ENCODE peak calls at places on chromosome 22, in six cellular contexts. P, X, E, Y, M and C are unnamed samples.

GRCh38 chr22:27386186-27386585 is 415.4 kb downstream of the MN1 start:
- DNase-seq in P (peak), X (no peak), E (peak), Y (no peak), M (no peak), C (peak)

GRCh38 chr22:41951898-41952474 is at the start of gene SMIM45:
- DNase-seq in P (no peak), X (no peak), E (no peak), Y (no peak), M (no peak), C (no peak)

GRCh38 chr22:48630848-48631247 is 1196.8 kb downstream of the BRD1 start:
- DNase-seq in P (no peak), X (no peak), E (no peak), Y (no peak), M (no peak), C (no peak)

GRCh38 chr22:47651216-47651987 is 889.0 kb downstream of the TBC1D22A start:
- DNase-seq in P (no peak), X (no peak), E (no peak), Y (no peak), M (no peak), C (no peak)

GRCh38 chr22:48968201-48968959 is 859.3 kb downstream of the BRD1 start:
- DNase-seq in P (no peak), X (peak), E (no peak), Y (no peak), M (peak), C (no peak)

GRCh38 chr22:27107824-27108223 is 450.4 kb downstream of the MIAT start:
- DNase-seq in P (peak), X (no peak), E (peak), Y (no peak), M (peak), C (peak)

GRCh38 chr22:43346521-43346929 is 3.4 kb upstream of the SCUBE1 start:
- DNase-seq in P (no peak), X (peak), E (peak), Y (peak), M (peak), C (no peak)

GRCh38 chr22:27952091-27952490 is 33.0 kb upstream of the PITPNB start:
- DNase-seq in P (no peak), X (no peak), E (peak), Y (no peak), M (no peak), C (no peak)

GRCh38 chr22:42316988-42317387 is 46.5 kb upstream of the TCF20 start:
- DNase-seq in P (no peak), X (peak), E (peak), Y (no peak), M (peak), C (peak)

GRCh38 chr22:26903030-26903856 is 245.9 kb downstream of the MIAT start:
- DNase-seq in P (no peak), X (no peak), E (no peak), Y (no peak), M (peak), C (no peak)

GRCh38 chr22:48785792-48786678 is 1041.6 kb downstream of the BRD1 start:
- DNase-seq in P (no peak), X (peak), E (no peak), Y (no peak), M (no peak), C (no peak)

GRCh38 chr22:47126344-47126811 is 363.9 kb downstream of the TBC1D22A start:
- DNase-seq in P (no peak), X (no peak), E (no peak), Y (no peak), M (no peak), C (no peak)

GRCh38 chr22:22857607-22858558 is 29.7 kb upstream of the IGLL5 start:
- DNase-seq in P (no peak), X (no peak), E (no peak), Y (no peak), M (no peak), C (no peak)

GRCh38 chr22:21873619-21874018 is 6.2 kb upstream of the MAPK1 start:
- DNase-seq in P (no peak), X (no peak), E (no peak), Y (no peak), M (no peak), C (no peak)

GRCh38 chr22:26751217-26751616 is 93.8 kb downstream of the MIAT start:
- DNase-seq in P (no peak), X (no peak), E (peak), Y (no peak), M (no peak), C (no peak)

GRCh38 chr22:33984741-33985287 is 64.5 kb upstream of the LARGE1 start:
- DNase-seq in P (no peak), X (no peak), E (no peak), Y (no peak), M (no peak), C (no peak)

GRCh38 chr22:33274941-33275443 is 216.8 kb upstream of the SYN3 start:
- DNase-seq in P (no peak), X (no peak), E (no peak), Y (no peak), M (no peak), C (no peak)

GRCh38 chr22:49972163-49973017 is 11.8 kb downstream of the PIM3 start:
- DNase-seq in P (no peak), X (no peak), E (no peak), Y (peak), M (no peak), C (no peak)

GRCh38 chr22:38291201-38291777 is 18.5 kb upstream of the TMEM184B start:
- DNase-seq in P (no peak), X (no peak), E (no peak), Y (no peak), M (peak), C (no peak)

GRCh38 chr22:47835726-47836125 is 1073.3 kb downstream of the TBC1D22A start:
- DNase-seq in P (peak), X (no peak), E (peak), Y (no peak), M (no peak), C (peak)

GRCh38 chr22:49935561-49935960 is 17.1 kb downstream of the CRELD2 start:
- DNase-seq in P (no peak), X (no peak), E (no peak), Y (no peak), M (no peak), C (no peak)

GRCh38 chr22:47443836-47444745 is 681.6 kb downstream of the TBC1D22A start:
- DNase-seq in P (no peak), X (no peak), E (no peak), Y (no peak), M (no peak), C (no peak)

GRCh38 chr22:22803285-22803853 is 84.2 kb upstream of the IGLL5 start:
- DNase-seq in P (no peak), X (no peak), E (no peak), Y (no peak), M (no peak), C (no peak)

GRCh38 chr22:20996598-20997535 is 5.1 kb downstream of the THAP7 start:
- DNase-seq in P (no peak), X (no peak), E (no peak), Y (no peak), M (no peak), C (no peak)

GRCh38 chr22:42721045-42721434 is 370 bp upstream of the A4GALT start:
- DNase-seq in P (no peak), X (no peak), E (no peak), Y (no peak), M (no peak), C (no peak)

GRCh38 chr22:42461511-42461910 is 29.3 kb upstream of the NFAM1 start:
- DNase-seq in P (no peak), X (no peak), E (no peak), Y (no peak), M (no peak), C (no peak)

GRCh38 chr22:50626856-50627451 is 998 bp downstream of the ARSA start:
- DNase-seq in P (no peak), X (no peak), E (no peak), Y (no peak), M (no peak), C (no peak)

GRCh38 chr22:20810645-20811044 is 36.7 kb downstream of the SERPIND1 start:
- DNase-seq in P (no peak), X (no peak), E (no peak), Y (peak), M (no peak), C (no peak)

GRCh38 chr22:23074451-23074850 is 4.1 kb downstream of the GNAZ start:
- DNase-seq in P (no peak), X (no peak), E (no peak), Y (no peak), M (no peak), C (no peak)

GRCh38 chr22:47164514-47165337 is 402.3 kb downstream of the TBC1D22A start:
- DNase-seq in P (no peak), X (no peak), E (no peak), Y (no peak), M (no peak), C (no peak)

GRCh38 chr22:41448189-41448808 is 1.7 kb upstream of the TOB2 start:
- DNase-seq in P (peak), X (peak), E (peak), Y (peak), M (peak), C (peak)

DNA sequence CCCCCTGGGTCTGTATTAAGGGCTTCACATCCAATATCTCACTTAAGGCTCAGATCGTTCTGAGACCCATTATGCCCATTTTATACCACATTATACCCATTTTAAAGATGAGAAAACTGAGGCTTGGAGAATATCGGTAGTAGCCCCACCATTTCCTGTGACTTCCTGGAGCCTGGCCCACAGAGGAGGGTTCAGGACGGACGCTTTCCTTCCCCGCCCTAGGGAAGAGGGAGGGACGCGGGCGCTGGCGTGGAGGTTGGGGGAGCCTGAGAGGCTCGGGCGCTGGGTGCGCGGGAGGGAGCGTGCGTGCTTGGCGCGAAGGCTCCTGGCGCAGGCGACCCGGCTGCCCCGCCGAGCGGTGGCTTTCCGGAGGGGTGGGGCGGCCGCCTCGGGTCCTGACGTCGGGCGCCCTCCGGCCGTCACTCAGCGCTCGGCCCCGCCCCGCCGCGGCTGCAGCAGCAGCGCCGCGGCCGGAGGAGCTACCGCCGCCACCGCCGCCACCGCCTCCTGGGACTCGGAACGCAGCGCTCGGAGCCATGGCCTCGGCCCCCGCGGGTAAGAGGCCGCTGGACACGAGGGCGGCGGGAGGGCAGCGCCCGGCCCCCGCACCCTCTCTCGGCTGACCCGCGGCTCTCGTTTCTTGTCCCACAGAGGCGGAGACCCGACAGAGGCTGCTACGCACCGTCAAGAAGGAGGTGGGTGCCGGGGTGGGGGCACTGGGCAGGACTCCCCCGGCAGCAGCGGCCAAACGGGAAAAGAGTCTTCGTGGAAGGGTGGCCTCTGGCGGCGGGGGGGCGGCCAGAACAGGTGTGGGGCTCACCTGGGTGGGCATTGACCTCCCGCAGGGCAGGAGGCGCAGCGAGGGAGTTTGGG is at the start of gene SGSM1:
- DNase-seq in P (peak), X (peak), E (peak), Y (peak), M (peak), C (no peak)
- H3K4me3 ChIP-seq in P (peak), X (peak), E (peak), Y (peak), M (peak), C (peak)

GRCh38 chr22:25068701-25069100 is 116.2 kb downstream of the KIAA1671 start:
- DNase-seq in P (no peak), X (no peak), E (no peak), Y (peak), M (no peak), C (no peak)

GRCh38 chr22:25069758-25070461 is 117.4 kb downstream of the KIAA1671 start:
- DNase-seq in P (no peak), X (no peak), E (no peak), Y (peak), M (no peak), C (no peak)

GRCh38 chr22:25066861-25067435 is 114.4 kb downstream of the KIAA1671 start:
- DNase-seq in P (no peak), X (no peak), E (no peak), Y (no peak), M (no peak), C (no peak)

GRCh38 chr22:25069426-25069757 is 116.9 kb downstream of the KIAA1671 start:
- DNase-seq in P (no peak), X (no peak), E (no peak), Y (no peak), M (no peak), C (no peak)

DNA sequence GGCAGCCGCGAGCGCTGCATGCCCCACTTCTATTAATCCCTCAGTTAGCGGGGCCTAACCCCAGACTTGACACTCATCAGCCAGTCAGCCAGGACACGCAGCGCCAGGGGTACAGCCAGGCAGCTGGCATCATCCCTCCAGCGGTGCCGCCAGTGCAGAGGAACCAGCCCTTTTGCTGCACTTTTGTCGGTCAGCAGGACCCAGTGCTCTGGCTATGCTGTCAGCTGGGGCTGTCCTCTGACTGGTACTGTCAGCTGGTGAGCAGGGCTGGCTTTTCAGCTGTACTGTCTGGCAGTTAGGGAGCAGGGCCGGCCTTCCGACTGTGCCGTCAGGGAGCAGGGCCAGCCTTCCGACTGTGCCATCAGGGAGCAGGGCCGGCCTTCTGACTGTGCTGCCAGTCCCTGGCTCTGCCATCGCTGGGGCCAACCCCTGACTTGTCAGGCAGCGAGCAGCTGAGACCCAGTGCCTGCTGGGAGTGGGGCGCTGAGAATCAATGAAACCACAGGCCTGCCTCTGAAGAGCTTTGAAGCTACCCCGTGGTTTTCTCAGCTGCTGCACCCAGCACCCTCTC is 115.4 kb downstream of the KIAA1671 start:
- DNase-seq in P (no peak), X (no peak), E (no peak), Y (peak), M (peak), C (no peak)
- H3K4me3 ChIP-seq in P (no peak), X (no peak), E (no peak), Y (peak), M (no peak), C (no peak)

GRCh38 chr22:17371446-17371845 is 2.2 kb downstream of the CECR2 start:
- DNase-seq in P (no peak), X (no peak), E (no peak), Y (no peak), M (no peak), C (no peak)

GRCh38 chr22:17373839-17374238 is 4.6 kb downstream of the CECR2 start:
- DNase-seq in P (no peak), X (no peak), E (no peak), Y (no peak), M (no peak), C (no peak)

GRCh38 chr22:17376950-17377349 is 7.7 kb downstream of the CECR2 start:
- DNase-seq in P (no peak), X (no peak), E (no peak), Y (no peak), M (no peak), C (no peak)

GRCh38 chr22:17379939-17380710 is 10.9 kb downstream of the CECR2 start:
- DNase-seq in P (no peak), X (no peak), E (no peak), Y (no peak), M (no peak), C (no peak)

DNA sequence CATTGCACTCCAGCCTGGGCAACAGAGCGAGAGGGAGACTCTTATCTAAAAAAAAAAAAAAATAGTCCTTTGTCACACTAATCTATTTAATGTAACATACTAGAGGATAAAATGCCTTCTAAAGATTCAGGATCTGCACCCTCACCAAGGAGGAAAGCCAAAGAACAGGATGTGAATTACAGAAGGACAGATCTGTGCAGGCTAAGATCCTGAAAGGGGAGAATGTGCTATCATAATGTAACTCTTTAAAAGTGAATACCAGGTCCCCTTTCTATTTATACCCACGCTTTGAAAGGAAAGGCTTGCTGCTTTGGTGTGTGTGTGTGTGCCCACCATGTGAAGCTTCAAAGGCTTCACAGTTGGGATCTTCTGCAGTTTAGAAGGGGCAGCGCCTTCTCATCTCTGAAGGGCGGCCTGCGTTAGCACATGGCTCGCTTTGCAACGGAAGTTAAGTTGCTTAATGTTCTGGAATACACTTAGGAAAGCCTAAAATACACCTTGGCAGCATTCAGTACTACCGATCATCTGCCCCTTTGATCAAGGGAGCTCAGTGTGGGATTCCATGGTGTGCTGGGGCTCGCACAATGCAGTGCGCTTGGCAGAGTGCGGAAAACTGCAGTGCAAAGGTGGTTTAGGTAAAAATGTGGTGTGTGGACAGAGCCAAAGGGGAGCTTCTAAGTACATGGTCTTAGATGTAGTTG is 6.8 kb downstream of the CECR2 start:
- DNase-seq in P (no peak), X (no peak), E (no peak), Y (no peak), M (no peak), C (no peak)
- H3K4me3 ChIP-seq in P (no peak), X (no peak), E (no peak), Y (no peak), M (no peak), C (no peak)

DNA sequence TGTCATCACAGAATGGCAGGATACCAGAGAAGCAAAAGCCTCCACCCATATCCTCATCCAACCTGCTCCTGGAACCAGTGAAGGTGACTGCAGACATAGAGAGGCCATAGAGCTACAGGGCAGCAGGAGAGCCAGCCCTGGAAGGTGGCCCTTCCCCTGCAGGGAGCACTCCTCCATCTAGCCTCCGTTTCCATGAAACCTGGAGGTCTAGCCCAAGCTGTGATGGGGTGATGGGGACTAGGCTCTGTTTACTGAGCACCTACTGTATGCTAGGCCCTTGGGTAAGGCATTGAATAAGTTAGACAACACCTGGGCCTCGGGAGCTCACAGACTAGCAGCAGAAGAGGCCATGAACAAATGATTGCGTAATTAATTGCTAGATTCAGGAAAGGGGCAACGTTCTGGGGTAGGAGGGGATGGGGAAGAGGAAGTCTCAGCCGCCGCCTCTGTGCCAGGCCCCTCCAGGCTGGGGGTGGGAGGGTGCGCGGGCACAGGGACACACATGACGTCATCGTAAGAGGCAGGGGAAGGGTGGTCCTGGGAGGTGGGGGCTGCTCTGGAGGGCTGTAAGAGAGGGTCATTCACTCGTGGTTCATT is 784 bp upstream of the SYNGR1 start:
- DNase-seq in P (no peak), X (no peak), E (no peak), Y (no peak), M (no peak), C (no peak)
- H3K4me3 ChIP-seq in P (peak), X (peak), E (peak), Y (peak), M (peak), C (peak)

GRCh38 chr22:45497746-45498145 is 4.9 kb upstream of the FBLN1 start:
- DNase-seq in P (no peak), X (no peak), E (no peak), Y (no peak), M (no peak), C (no peak)
- H3K4me3 ChIP-seq in P (no peak), X (no peak), E (no peak), Y (no peak), M (no peak), C (no peak)

DNA sequence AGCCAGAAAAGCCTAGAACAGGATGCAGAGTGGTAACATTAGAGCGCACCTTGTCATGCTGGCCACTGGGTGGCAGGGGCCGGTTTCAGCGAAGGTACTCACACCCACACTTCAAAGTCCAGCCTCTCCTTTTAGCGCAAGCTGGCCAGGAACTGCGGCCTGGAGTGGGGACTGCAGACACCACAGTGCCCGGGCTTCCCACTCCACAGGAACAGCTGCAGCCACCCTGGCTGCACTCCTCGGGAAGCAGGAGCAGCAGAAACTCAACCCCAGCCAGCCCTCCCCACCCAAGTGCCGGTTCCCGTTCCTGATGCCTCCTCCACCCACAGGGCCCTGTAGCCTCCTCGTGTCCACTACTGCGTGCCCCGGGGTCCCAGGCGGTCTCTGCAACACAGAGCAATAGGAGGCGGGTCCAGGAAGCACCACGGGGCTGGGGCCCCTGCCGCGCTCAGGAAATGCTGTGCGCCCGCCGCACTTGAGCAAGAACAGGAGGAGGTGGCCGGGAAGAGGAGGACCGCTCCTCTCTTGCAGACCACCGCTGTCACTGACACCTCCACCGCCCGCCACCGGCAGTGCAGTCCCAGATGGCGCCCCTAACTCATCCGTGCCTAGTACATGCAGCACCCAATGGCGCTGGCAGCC is 2.2 kb downstream of the RFPL2 start:
- DNase-seq in P (no peak), X (peak), E (peak), Y (no peak), M (peak), C (no peak)
- H3K4me3 ChIP-seq in P (no peak), X (no peak), E (no peak), Y (peak), M (peak), C (no peak)